ENCODE peak calls at places on chromosomes 3 and 15, in eight cellular contexts. V, H, R, T, D, Y, P and J are unnamed samples.

GRCh38 chr15:62957130-62957529 is 85.4 kb upstream of the TPM1 start:
- DNase-seq in R (peak), H (no peak), D (no peak), Y (no peak), P (no peak), T (no peak), V (no peak), J (no peak)

GRCh38 chr3:103389356-103389755 is 954.5 kb downstream of the ZPLD1 start:
- DNase-seq in H (no peak), D (no peak), R (peak), T (no peak), Y (no peak), V (no peak), P (no peak), J (no peak)

GRCh38 chr3:38131621-38132369 is 5.1 kb downstream of the ACAA1 start:
- DNase-seq in P (no peak), V (peak), D (no peak), R (peak), Y (no peak), T (peak), H (no peak), J (no peak)

GRCh38 chr3:71376499-71376898 is 207.0 kb downstream of the FOXP1 start:
- DNase-seq in V (no peak), R (no peak), P (no peak), Y (no peak), D (no peak), H (no peak), T (no peak), J (no peak)

GRCh38 chr3:5699811-5700210 is 512.3 kb downstream of the EDEM1 start:
- DNase-seq in P (no peak), Y (no peak), H (no peak), R (no peak), V (peak), D (no peak), T (no peak), J (no peak)

GRCh38 chr3:58120075-58120812 is 90.5 kb downstream of the DNASE1L3 start:
- DNase-seq in P (no peak), D (no peak), H (no peak), R (no peak), T (no peak), V (no peak), Y (no peak), J (no peak)

GRCh38 chr3:130276203-130276803 is 69.2 kb upstream of the COL6A5 start:
- DNase-seq in P (peak), H (no peak), V (peak), T (no peak), R (peak), D (no peak), Y (no peak), J (no peak)

GRCh38 chr3:24351779-24352469 is 142.7 kb downstream of the THRB start:
- DNase-seq in D (no peak), T (no peak), H (no peak), V (peak), Y (no peak), P (no peak), R (no peak), J (no peak)

GRCh38 chr3:187983484-187984124 is 170.4 kb upstream of the LPP start:
- DNase-seq in H (no peak), T (no peak), R (no peak), P (no peak), Y (no peak), V (no peak), D (no peak), J (no peak)

GRCh38 chr3:107850681-107851080 is 240.2 kb downstream of the CD47 start:
- DNase-seq in T (no peak), R (no peak), Y (no peak), D (no peak), V (no peak), P (no peak), H (no peak), J (no peak)

GRCh38 chr3:41210966-41211365 is 11.7 kb downstream of the CTNNB1 start:
- DNase-seq in P (no peak), V (no peak), D (no peak), H (no peak), R (no peak), T (no peak), Y (no peak), J (no peak)

GRCh38 chr3:2166552-2166951 is 67.9 kb downstream of the CNTN4 start:
- DNase-seq in V (no peak), R (no peak), T (no peak), H (no peak), D (no peak), P (no peak), Y (no peak), J (no peak)

GRCh38 chr15:87736401-87736800 is 520.1 kb downstream of the NTRK3 start:
- DNase-seq in D (no peak), H (no peak), Y (no peak), R (peak), V (no peak), T (no peak), P (no peak), J (no peak)

GRCh38 chr3:33233884-33234283 is 15.3 kb upstream of the SUSD5 start:
- DNase-seq in P (no peak), T (no peak), Y (no peak), V (no peak), D (no peak), H (no peak), R (no peak), J (no peak)

GRCh38 chr3:32062950-32063582 is 43.4 kb upstream of the GPD1L start:
- DNase-seq in P (no peak), D (no peak), H (no peak), R (no peak), V (no peak), Y (no peak), T (no peak), J (no peak)

GRCh38 chr15:57251941-57252340 is 124.4 kb upstream of the CGNL1 start:
- DNase-seq in R (peak), P (peak), V (no peak), D (no peak), Y (no peak), T (no peak), H (no peak), J (no peak)

GRCh38 chr15:36737430-36737891 is 158.0 kb downstream of the CDIN1 start:
- DNase-seq in H (no peak), Y (no peak), T (no peak), P (no peak), D (no peak), V (no peak), R (peak), J (no peak)

GRCh38 chr15:64197425-64197824 is 34.6 kb upstream of the PPIB start:
- DNase-seq in T (no peak), V (no peak), P (no peak), R (no peak), H (no peak), D (no peak), Y (no peak), J (no peak)

GRCh38 chr3:105334138-105334882 is 32.4 kb upstream of the ALCAM start:
- DNase-seq in R (peak), Y (no peak), P (no peak), T (no peak), H (no peak), D (no peak), V (no peak), J (no peak)

GRCh38 chr3:71684752-71685151 is 40.5 kb downstream of the EIF4E3 start:
- DNase-seq in D (no peak), H (no peak), Y (no peak), V (peak), R (peak), T (no peak), P (peak), J (peak)

GRCh38 chr15:34941181-34941580 is 28.4 kb downstream of the AQR start:
- DNase-seq in V (no peak), D (no peak), P (no peak), H (no peak), Y (no peak), R (no peak), T (no peak), J (no peak)

GRCh38 chr3:119388577-119388976 is 74.8 kb downstream of the TMEM39A start:
- DNase-seq in V (no peak), Y (no peak), R (no peak), D (no peak), P (no peak), H (no peak), T (no peak), J (no peak)

GRCh38 chr15:74786659-74787165 is 4.8 kb downstream of the CSK start:
- DNase-seq in T (no peak), V (peak), R (no peak), D (no peak), P (no peak), H (no peak), Y (no peak), J (no peak)

GRCh38 chr3:136802481-136802996 is 16.4 kb upstream of the SLC35G2 start:
- DNase-seq in R (no peak), Y (no peak), H (no peak), P (no peak), V (peak), T (no peak), D (no peak), J (no peak)

GRCh38 chr15:48358681-48359152 is 27.5 kb downstream of the DUT start:
- DNase-seq in Y (no peak), D (no peak), T (no peak), P (no peak), R (peak), V (no peak), H (no peak), J (no peak)

GRCh38 chr3:140128217-140129137 is 193.5 kb downstream of the CLSTN2 start:
- DNase-seq in H (no peak), R (peak), V (peak), D (no peak), T (peak), P (no peak), Y (no peak), J (no peak)